ENCODE peak calls at places on chromosomes 7 and 10, in four cellular contexts. One of them, this sample, is unnamed.

GRCh38 chr10:34716234-34716633 is 98.9 kb downstream of the PARD3 start:
- DNase-seq in fibroblast of villous mesenchyme: no peak
- DNase-seq in naive thymus-derived CD4-positive, alpha-beta T cell: no peak
- DNase-seq in SW480: no peak
- DNase-seq in this sample: no peak

GRCh38 chr10:53403688-53404087 is 631.1 kb upstream of the MBL2 start:
- DNase-seq in SW480: no peak
- DNase-seq in naive thymus-derived CD4-positive, alpha-beta T cell: no peak
- DNase-seq in fibroblast of villous mesenchyme: no peak
- DNase-seq in this sample: no peak

GRCh38 chr7:45026984-45027773 is 27.2 kb downstream of the CCM2 start:
- DNase-seq in SW480: no peak
- DNase-seq in fibroblast of villous mesenchyme: peak; percentile 30
- DNase-seq in naive thymus-derived CD4-positive, alpha-beta T cell: peak; percentile 42
- DNase-seq in this sample: peak; percentile 72

GRCh38 chr7:112302566-112302965 is 96.1 kb downstream of the ZNF277 start:
- DNase-seq in naive thymus-derived CD4-positive, alpha-beta T cell: no peak
- DNase-seq in SW480: no peak
- DNase-seq in fibroblast of villous mesenchyme: no peak
- DNase-seq in this sample: no peak

GRCh38 chr7:104127204-104127603 is 80.6 kb downstream of the ORC5 start:
- DNase-seq in SW480: no peak
- DNase-seq in naive thymus-derived CD4-positive, alpha-beta T cell: no peak
- DNase-seq in fibroblast of villous mesenchyme: no peak
- DNase-seq in this sample: no peak

GRCh38 chr10:63689768-63690167 is 168.6 kb downstream of the REEP3 start:
- DNase-seq in fibroblast of villous mesenchyme: no peak
- DNase-seq in naive thymus-derived CD4-positive, alpha-beta T cell: no peak
- DNase-seq in SW480: no peak
- DNase-seq in this sample: no peak

GRCh38 chr7:7249814-7250213 is 67.5 kb downstream of the C1GALT1 start:
- DNase-seq in fibroblast of villous mesenchyme: no peak
- DNase-seq in SW480: no peak
- DNase-seq in naive thymus-derived CD4-positive, alpha-beta T cell: no peak
- DNase-seq in this sample: no peak

GRCh38 chr7:112898432-112899290 is 108.5 kb upstream of the TMEM168 start:
- DNase-seq in naive thymus-derived CD4-positive, alpha-beta T cell: no peak
- DNase-seq in SW480: peak; percentile 57
- DNase-seq in fibroblast of villous mesenchyme: peak; percentile 72
- DNase-seq in this sample: peak; percentile 39

GRCh38 chr10:123136806-123137642 is 1.3 kb downstream of the HMX3 start:
- DNase-seq in naive thymus-derived CD4-positive, alpha-beta T cell: no peak
- DNase-seq in SW480: no peak
- DNase-seq in fibroblast of villous mesenchyme: peak; percentile 11
- DNase-seq in this sample: no peak

GRCh38 chr7:28500143-28500542 is 87.8 kb downstream of the CREB5 start:
- DNase-seq in SW480: no peak
- DNase-seq in fibroblast of villous mesenchyme: no peak
- DNase-seq in naive thymus-derived CD4-positive, alpha-beta T cell: no peak
- DNase-seq in this sample: peak; percentile 32

GRCh38 chr10:111524134-111524533 is 447.3 kb downstream of the ADRA2A start:
- DNase-seq in fibroblast of villous mesenchyme: no peak
- DNase-seq in naive thymus-derived CD4-positive, alpha-beta T cell: no peak
- DNase-seq in SW480: no peak
- DNase-seq in this sample: no peak

GRCh38 chr10:93166116-93166515 is 92.4 kb downstream of the CYP26A1 start:
- DNase-seq in fibroblast of villous mesenchyme: no peak
- DNase-seq in SW480: no peak
- DNase-seq in naive thymus-derived CD4-positive, alpha-beta T cell: no peak
- DNase-seq in this sample: no peak

GRCh38 chr10:70558871-70559810 is 43.4 kb downstream of the PRF1 start:
- DNase-seq in SW480: peak; percentile 81
- DNase-seq in fibroblast of villous mesenchyme: peak; percentile 60
- DNase-seq in naive thymus-derived CD4-positive, alpha-beta T cell: peak; percentile 31
- DNase-seq in this sample: peak; percentile 82

GRCh38 chr10:67763499-67764011 is 67.6 kb upstream of the CTNNA3 start:
- DNase-seq in fibroblast of villous mesenchyme: peak; percentile 45
- DNase-seq in SW480: peak; percentile 64
- DNase-seq in naive thymus-derived CD4-positive, alpha-beta T cell: peak; percentile 75
- DNase-seq in this sample: peak; percentile 73

GRCh38 chr7:127976056-127976455 is 55.2 kb downstream of the LRRC4 start:
- DNase-seq in fibroblast of villous mesenchyme: no peak
- DNase-seq in naive thymus-derived CD4-positive, alpha-beta T cell: no peak
- DNase-seq in SW480: no peak
- DNase-seq in this sample: no peak

GRCh38 chr7:31562002-31562401 is 48.1 kb downstream of the ITPRID1 start:
- DNase-seq in naive thymus-derived CD4-positive, alpha-beta T cell: no peak
- DNase-seq in SW480: no peak
- DNase-seq in fibroblast of villous mesenchyme: no peak
- DNase-seq in this sample: no peak